ENCODE peak calls at places on chromosomes 5 and 9, in eight cellular contexts. R, Q, C, S, I, D, J and P are unnamed samples.

GRCh38 chr9:91946825-91947224 is 3.2 kb downstream of the ROR2 start:
- DNase-seq in R (no peak), S (peak), Q (no peak), J (no peak), C (no peak), I (no peak), D (no peak), P (no peak)

GRCh38 chr5:31537349-31537748 is 5.2 kb downstream of the C5orf22 start:
- DNase-seq in C (no peak), J (no peak), Q (no peak), D (no peak), I (no peak), R (no peak), S (no peak), P (no peak)

GRCh38 chr9:133333011-133333410 is 3.0 kb downstream of the SURF6 start:
- DNase-seq in J (no peak), C (no peak), Q (no peak), R (no peak), S (no peak), I (no peak), D (no peak), P (no peak)

GRCh38 chr5:122463221-122463620 is 151.2 kb downstream of the SNCAIP start:
- DNase-seq in D (peak), R (no peak), Q (peak), I (no peak), S (no peak), C (no peak), J (no peak), P (no peak)

GRCh38 chr9:131589124-131589711 is 43.9 kb downstream of the PRRT1B start:
- DNase-seq in R (no peak), C (no peak), D (no peak), Q (no peak), I (no peak), J (no peak), S (no peak), P (no peak)

GRCh38 chr9:18459958-18460584 is 13.9 kb upstream of the ADAMTSL1 start:
- DNase-seq in I (peak), D (peak), Q (peak), R (peak), J (no peak), S (no peak), C (no peak), P (no peak)

GRCh38 chr5:59873113-59873512 is 20.4 kb downstream of the PDE4D start:
- DNase-seq in Q (peak), R (no peak), J (no peak), D (peak), I (no peak), S (no peak), C (no peak), P (no peak)

GRCh38 chr5:129271309-129271708 is 176.8 kb downstream of the ISOC1 start:
- DNase-seq in R (peak), S (peak), Q (peak), I (peak), J (no peak), C (no peak), D (no peak), P (peak)

GRCh38 chr9:112005939-112006338 is 109.3 kb downstream of the UGCG start:
- DNase-seq in I (no peak), S (peak), D (no peak), J (no peak), Q (no peak), C (no peak), R (no peak), P (no peak)

GRCh38 chr5:58871648-58872242 is 288.9 kb downstream of the RAB3C start:
- DNase-seq in Q (peak), J (no peak), S (peak), I (peak), C (no peak), R (no peak), D (peak), P (peak)

GRCh38 chr5:152514827-152515397 is 109.8 kb upstream of the NMUR2 start:
- DNase-seq in S (peak), J (no peak), R (no peak), D (peak), Q (peak), C (no peak), I (peak), P (no peak)

GRCh38 chr5:149529463-149529862 is 21.8 kb downstream of the CSNK1A1 start:
- DNase-seq in R (no peak), J (no peak), I (no peak), Q (no peak), C (no peak), D (no peak), S (no peak), P (no peak)

GRCh38 chr9:110744753-110745522 is 76.3 kb downstream of the MUSK start:
- DNase-seq in C (no peak), J (no peak), R (peak), S (no peak), I (peak), D (peak), Q (peak), P (no peak)

GRCh38 chr9:77585335-77585786 is 62.8 kb downstream of the GNA14 start:
- DNase-seq in Q (no peak), R (no peak), J (no peak), D (no peak), C (no peak), I (no peak), S (no peak), P (no peak)

GRCh38 chr5:136193396-136193935 is 504 bp upstream of the SMIM32 start:
- DNase-seq in R (no peak), C (no peak), J (no peak), I (no peak), Q (no peak), D (no peak), S (no peak), P (no peak)

GRCh38 chr9:74277532-74277931 is 219.6 kb upstream of the RORB start:
- DNase-seq in D (no peak), S (no peak), C (no peak), I (no peak), R (no peak), Q (no peak), J (no peak), P (no peak)

GRCh38 chr9:129336601-129337286 is 158.7 kb upstream of the IER5L start:
- DNase-seq in S (peak), J (peak), C (peak), D (peak), I (peak), R (no peak), Q (peak), P (no peak)

DNA sequence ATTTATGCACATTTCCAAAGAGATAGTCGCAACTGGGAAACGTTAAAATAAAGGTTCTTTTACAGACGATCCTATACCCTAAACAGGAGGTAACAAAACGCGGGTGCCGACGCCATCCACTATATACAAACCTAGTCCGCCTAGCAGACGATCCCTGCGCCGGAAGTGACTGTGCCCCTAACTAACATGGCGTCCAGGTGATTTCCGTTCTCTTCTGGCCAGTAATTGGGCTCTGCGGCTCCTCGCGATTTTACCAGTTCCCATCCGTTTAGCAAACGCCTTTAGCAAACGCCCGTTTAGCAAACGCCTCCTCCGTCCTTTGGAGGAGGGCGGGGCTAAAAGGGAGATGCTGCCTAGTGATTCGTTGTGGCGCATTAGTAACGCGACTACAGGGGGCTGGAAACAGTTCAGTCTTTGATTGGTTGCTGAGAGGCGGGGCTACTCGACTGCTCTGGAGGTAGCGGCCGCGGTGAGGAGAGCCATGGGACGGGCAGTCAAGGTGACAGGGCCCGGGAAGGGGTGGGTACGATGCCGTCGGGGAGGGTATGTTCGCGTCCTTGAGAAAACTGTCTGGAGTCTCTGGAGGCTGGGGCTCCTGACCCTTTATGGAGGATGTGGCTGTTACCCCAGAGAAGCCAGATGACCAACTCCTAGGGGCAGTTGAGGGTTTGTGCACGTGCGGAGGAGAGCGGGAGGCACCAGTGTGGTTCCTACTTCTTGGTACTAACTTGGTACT is at the start of gene LYRM7:
- DNase-seq in I (peak), D (peak), C (peak), Q (peak), S (peak), J (peak), R (peak), P (peak)
- TF ChIP-seq CTCF in I (no peak), D (peak), C (no peak), Q (no peak), S (no peak), J (no peak), R (no peak), P (no peak)

GRCh38 chr5:96175090-96175489 is 213.4 kb upstream of the ELL2 start:
- DNase-seq in Q (no peak), C (no peak), J (no peak), S (no peak), D (no peak), R (no peak), I (peak), P (no peak)
- TF ChIP-seq CTCF in Q (peak), C (no peak), J (no peak), S (peak), D (peak), R (peak), I (peak), P (peak)

GRCh38 chr5:5886812-5887486 is 464.5 kb downstream of the ICE1 start:
- DNase-seq in R (no peak), I (no peak), S (peak), Q (no peak), D (no peak), J (no peak), C (peak), P (peak)
- TF ChIP-seq CTCF in R (peak), I (peak), S (peak), Q (no peak), D (peak), J (peak), C (no peak), P (peak)

GRCh38 chr5:25863811-25864210 is 1174.6 kb downstream of the CDH9 start:
- DNase-seq in J (no peak), I (no peak), R (no peak), C (no peak), S (no peak), Q (no peak), D (no peak), P (no peak)

GRCh38 chr5:25862276-25862675 is 1176.1 kb downstream of the CDH9 start:
- DNase-seq in I (no peak), Q (no peak), J (no peak), D (no peak), R (no peak), S (no peak), C (no peak), P (no peak)

DNA sequence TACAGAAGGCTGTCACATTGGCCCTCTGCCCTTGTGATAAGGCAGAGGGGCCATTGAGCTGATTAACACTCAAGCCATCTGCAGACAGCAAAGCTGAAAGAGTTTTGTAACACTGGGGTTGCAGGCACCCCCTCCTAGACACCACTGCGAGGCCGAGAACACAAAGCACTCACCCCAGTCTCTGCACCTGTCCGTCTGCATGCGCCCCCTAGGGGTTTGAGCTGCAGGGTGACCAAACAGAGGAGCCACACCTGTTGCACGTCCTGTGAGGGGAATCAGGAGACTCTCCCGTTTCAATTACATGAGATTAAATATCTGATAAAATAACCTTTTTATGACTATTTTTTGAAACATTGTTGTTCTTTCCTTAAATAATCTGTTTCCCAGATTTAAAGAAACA is 1180.4 kb downstream of the CDH9 start:
- DNase-seq in Q (no peak), D (no peak), C (no peak), J (no peak), S (peak), I (no peak), R (no peak), P (peak)
- TF ChIP-seq CTCF in Q (no peak), D (no peak), C (no peak), J (no peak), S (peak), I (no peak), R (no peak), P (peak)